ENCODE peak calls at places on chromosome 2, in four cellular contexts. One of them, this sample, is unnamed. For H3K4me1, the result is how much of the 10 kb centered on the place peaks cover.

GRCh38 chr2:96815326-96816126 is 542 bp upstream of the CNNM3 start:
- DNase-seq in adrenal gland: no peak
- DNase-seq in IMR-90: peak
- DNase-seq in transverse colon: peak
- DNase-seq in this sample: no peak

GRCh38 chr2:9574314-9574713 is 18.7 kb upstream of the ADAM17 start:
- DNase-seq in adrenal gland: no peak
- DNase-seq in IMR-90: no peak
- DNase-seq in transverse colon: no peak
- DNase-seq in this sample: no peak

GRCh38 chr2:86052676-86053075 is 53.0 kb downstream of the POLR1A start:
- DNase-seq in adrenal gland: no peak
- DNase-seq in IMR-90: no peak
- DNase-seq in transverse colon: no peak
- DNase-seq in this sample: no peak

GRCh38 chr2:3539836-3540235 is 18.3 kb downstream of the RNASEH1 start:
- DNase-seq in adrenal gland: no peak
- DNase-seq in IMR-90: no peak
- DNase-seq in transverse colon: no peak
- DNase-seq in this sample: no peak

GRCh38 chr2:50513724-50514123 is 518.2 kb downstream of the NRXN1 start:
- DNase-seq in adrenal gland: no peak
- DNase-seq in IMR-90: no peak
- DNase-seq in transverse colon: no peak
- DNase-seq in this sample: no peak

GRCh38 chr2:77054938-77055337 is 467.2 kb downstream of the LRRTM4 start:
- DNase-seq in adrenal gland: peak
- DNase-seq in IMR-90: no peak
- DNase-seq in transverse colon: no peak
- DNase-seq in this sample: no peak

GRCh38 chr2:15845737-15846405 is 94.5 kb upstream of the MYCN start:
- DNase-seq in adrenal gland: no peak
- DNase-seq in IMR-90: no peak
- DNase-seq in transverse colon: no peak
- DNase-seq in this sample: no peak

GRCh38 chr2:100630473-100630977 is 67.7 kb downstream of the PDCL3 start:
- DNase-seq in adrenal gland: no peak
- DNase-seq in IMR-90: no peak
- DNase-seq in transverse colon: no peak
- DNase-seq in this sample: no peak

GRCh38 chr2:64840419-64840818 is 148.8 kb upstream of the SLC1A4 start:
- DNase-seq in adrenal gland: no peak
- DNase-seq in IMR-90: peak
- DNase-seq in transverse colon: no peak
- DNase-seq in this sample: no peak

GRCh38 chr2:19818543-19818942 is 83.2 kb downstream of the TTC32 start:
- DNase-seq in adrenal gland: no peak
- DNase-seq in IMR-90: no peak
- DNase-seq in transverse colon: no peak
- DNase-seq in this sample: no peak

GRCh38 chr2:62545261-62545660 is 39.3 kb upstream of the TMEM17 start:
- DNase-seq in adrenal gland: no peak
- DNase-seq in IMR-90: no peak
- DNase-seq in transverse colon: no peak
- DNase-seq in this sample: no peak

GRCh38 chr2:148922776-148923175 is 47.7 kb downstream of the KIF5C start:
- DNase-seq in adrenal gland: no peak
- DNase-seq in IMR-90: no peak
- DNase-seq in transverse colon: no peak
- DNase-seq in this sample: no peak

GRCh38 chr2:43490387-43490786 is 105.5 kb downstream of the THADA start:
- DNase-seq in adrenal gland: no peak
- DNase-seq in IMR-90: no peak
- DNase-seq in transverse colon: no peak
- DNase-seq in this sample: no peak

GRCh38 chr2:20453087-20453486 is 6.2 kb downstream of the RHOB start:
- DNase-seq in adrenal gland: no peak
- DNase-seq in IMR-90: no peak
- DNase-seq in transverse colon: no peak
- DNase-seq in this sample: no peak

GRCh38 chr2:98376301-98376945 is 30.2 kb downstream of the CNGA3 start:
- DNase-seq in adrenal gland: no peak
- DNase-seq in IMR-90: no peak
- DNase-seq in transverse colon: no peak
- DNase-seq in this sample: no peak

GRCh38 chr2:209648714-209649113 is 122.9 kb upstream of the UNC80 start:
- DNase-seq in adrenal gland: no peak
- DNase-seq in IMR-90: peak
- DNase-seq in transverse colon: no peak
- DNase-seq in this sample: no peak

GRCh38 chr2:224948859-224949258 is 93.4 kb downstream of the DOCK10 start:
- DNase-seq in adrenal gland: peak
- DNase-seq in IMR-90: peak
- DNase-seq in transverse colon: no peak
- DNase-seq in this sample: no peak

GRCh38 chr2:224945134-224945533 is 97.1 kb downstream of the DOCK10 start:
- DNase-seq in adrenal gland: no peak
- DNase-seq in IMR-90: no peak
- DNase-seq in transverse colon: no peak
- DNase-seq in this sample: no peak

GRCh38 chr2:224947566-224947965 is 94.7 kb downstream of the DOCK10 start:
- DNase-seq in adrenal gland: no peak
- DNase-seq in IMR-90: peak
- DNase-seq in transverse colon: no peak
- DNase-seq in this sample: no peak

GRCh38 chr2:224948005-224948404 is 94.3 kb downstream of the DOCK10 start:
- DNase-seq in adrenal gland: no peak
- DNase-seq in IMR-90: no peak
- DNase-seq in transverse colon: no peak
- DNase-seq in this sample: no peak

GRCh38 chr2:224946911-224947310 is 95.4 kb downstream of the DOCK10 start:
- DNase-seq in adrenal gland: no peak
- DNase-seq in IMR-90: peak
- DNase-seq in transverse colon: no peak
- DNase-seq in this sample: no peak
- TF ChIP-seq POLR2A in adrenal gland: no peak
- TF ChIP-seq POLR2A in IMR-90: no peak
- TF ChIP-seq POLR2A in transverse colon: peak
- TF ChIP-seq POLR2A in this sample: no peak

GRCh38 chr2:128290356-128290755 is 28.3 kb downstream of the HS6ST1 start:
- DNase-seq in adrenal gland: no peak
- DNase-seq in IMR-90: peak
- DNase-seq in transverse colon: no peak
- DNase-seq in this sample: no peak

GRCh38 chr2:128286905-128287779 is 31.5 kb downstream of the HS6ST1 start:
- DNase-seq in adrenal gland: no peak
- DNase-seq in IMR-90: no peak
- DNase-seq in transverse colon: no peak
- DNase-seq in this sample: no peak

GRCh38 chr2:128287780-128288735 is 30.6 kb downstream of the HS6ST1 start:
- DNase-seq in adrenal gland: no peak
- DNase-seq in IMR-90: no peak
- DNase-seq in transverse colon: no peak
- DNase-seq in this sample: peak

GRCh38 chr2:128289439-128289838 is 29.2 kb downstream of the HS6ST1 start:
- DNase-seq in adrenal gland: peak
- DNase-seq in IMR-90: no peak
- DNase-seq in transverse colon: no peak
- DNase-seq in this sample: no peak

DNA sequence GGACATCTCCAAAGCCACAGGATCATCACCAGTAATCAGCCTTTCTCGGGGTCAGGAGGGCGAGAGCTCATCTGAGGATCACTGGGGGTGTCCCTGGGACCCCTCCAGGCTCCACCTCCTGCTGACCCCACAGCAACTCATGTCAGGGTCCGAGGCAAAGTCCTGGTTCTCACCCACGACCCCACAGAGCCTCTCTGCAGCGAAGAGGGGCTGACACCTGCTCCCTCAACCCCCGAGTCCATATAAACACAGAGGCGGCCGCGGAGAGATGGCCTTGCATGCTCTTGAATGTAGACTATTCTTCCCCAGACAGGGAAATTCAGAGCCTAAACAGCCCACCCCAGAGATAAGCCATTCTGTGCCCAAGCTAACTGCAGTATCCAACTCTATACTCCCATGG is 29.9 kb downstream of the HS6ST1 start:
- DNase-seq in adrenal gland: no peak
- DNase-seq in IMR-90: no peak
- DNase-seq in transverse colon: no peak
- DNase-seq in this sample: no peak
- H3K4me1 ChIP-seq in adrenal gland: under half
- H3K4me1 ChIP-seq in IMR-90: under half
- H3K4me1 ChIP-seq in transverse colon: under half
- H3K4me1 ChIP-seq in this sample: under half

DNA sequence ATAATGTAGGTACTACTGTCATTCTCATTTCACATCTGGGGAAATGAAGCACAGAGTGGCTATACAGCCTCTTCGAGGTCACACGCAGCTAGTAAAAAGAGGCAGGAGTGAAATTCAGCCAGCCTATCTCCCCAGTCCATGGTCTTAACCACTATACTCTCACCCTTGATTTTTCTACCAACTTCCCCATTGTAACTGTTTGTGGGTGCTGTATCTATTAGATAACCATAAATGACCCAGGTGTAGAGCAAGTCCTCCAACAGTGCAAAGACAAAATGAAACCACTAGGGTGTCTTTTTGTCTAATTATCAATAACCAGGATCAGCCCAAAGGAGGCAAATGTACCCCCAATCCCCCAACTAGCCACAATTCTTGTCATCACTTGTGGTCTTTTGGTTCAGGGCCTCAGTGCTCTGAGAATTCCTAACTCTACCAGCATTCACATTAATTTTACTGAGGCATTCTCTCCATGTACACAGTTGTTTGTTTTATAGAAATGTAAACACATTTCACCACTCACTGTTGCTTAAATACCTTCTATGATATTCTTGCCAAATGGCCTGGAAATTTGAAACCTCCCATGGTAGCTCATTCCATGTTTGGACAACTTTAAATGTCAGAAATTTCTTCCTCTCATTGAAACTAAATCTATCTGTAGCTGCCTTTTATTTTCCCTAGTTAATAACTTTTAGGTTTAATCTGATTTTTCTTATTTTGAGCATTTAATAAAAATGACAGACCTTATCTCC is 58.7 kb downstream of the SLC40A1 start:
- DNase-seq in adrenal gland: no peak
- DNase-seq in IMR-90: peak
- DNase-seq in transverse colon: no peak
- DNase-seq in this sample: no peak
- TF ChIP-seq CTCF in adrenal gland: no peak
- TF ChIP-seq CTCF in IMR-90: no peak
- TF ChIP-seq CTCF in transverse colon: no peak
- TF ChIP-seq CTCF in this sample: no peak

DNA sequence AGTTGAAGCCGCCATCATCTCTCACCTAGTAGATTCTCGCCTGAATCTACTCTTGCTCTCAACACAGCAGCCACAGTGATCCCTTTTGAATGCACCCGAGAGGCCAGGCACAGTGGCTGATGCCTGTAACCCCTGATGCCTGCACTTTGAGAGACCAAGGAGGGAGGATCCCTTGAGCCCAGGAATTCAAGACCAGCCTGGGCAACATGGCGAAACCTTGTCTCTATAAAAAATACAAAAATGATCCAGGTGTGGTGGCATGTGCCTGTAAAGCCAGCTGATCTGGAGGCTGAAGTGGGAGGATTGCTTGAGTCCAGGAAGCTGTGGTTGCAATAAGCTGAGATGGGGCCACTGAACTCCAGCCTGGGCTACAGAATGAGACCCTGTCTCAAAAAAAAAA is 60.3 kb upstream of the EML4 start:
- DNase-seq in adrenal gland: no peak
- DNase-seq in IMR-90: no peak
- DNase-seq in transverse colon: no peak
- DNase-seq in this sample: no peak
- TF ChIP-seq POLR2A in adrenal gland: no peak
- TF ChIP-seq POLR2A in IMR-90: no peak
- TF ChIP-seq POLR2A in transverse colon: no peak
- TF ChIP-seq POLR2A in this sample: no peak

GRCh38 chr2:68739261-68740183 is 4.9 kb downstream of the ARHGAP25 start:
- DNase-seq in adrenal gland: no peak
- DNase-seq in IMR-90: no peak
- DNase-seq in transverse colon: no peak
- DNase-seq in this sample: no peak
- H3K4me1 ChIP-seq in adrenal gland: under half
- H3K4me1 ChIP-seq in IMR-90: under half
- H3K4me1 ChIP-seq in transverse colon: under half
- H3K4me1 ChIP-seq in this sample: under half

DNA sequence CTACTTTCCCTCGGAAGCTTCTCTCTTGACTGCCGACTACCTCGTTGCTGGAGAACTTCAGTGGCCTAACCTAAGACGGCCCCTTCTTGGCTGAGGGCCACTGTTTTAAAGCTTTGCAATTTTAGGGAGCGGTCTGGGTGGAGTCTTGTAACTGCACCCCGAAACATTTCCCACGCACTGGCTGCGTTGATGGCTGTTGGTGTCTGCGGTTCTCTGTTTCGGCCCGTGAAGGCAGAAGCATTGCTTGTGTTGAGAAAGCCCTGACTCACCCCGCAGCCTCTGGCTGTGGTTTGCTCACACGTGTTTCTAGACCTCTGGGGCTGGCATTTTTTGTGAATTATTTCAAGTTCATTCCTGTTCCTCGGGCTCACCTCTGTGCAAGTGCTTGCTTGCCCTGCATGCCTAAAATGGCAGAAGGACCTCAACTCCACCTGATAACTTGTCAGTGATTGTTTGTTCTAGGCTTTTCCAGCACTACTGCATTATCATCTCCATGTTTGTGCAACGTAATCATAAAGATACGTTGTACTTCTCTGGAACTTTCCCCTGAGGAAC is 94.1 kb upstream of the DLX2 start:
- DNase-seq in adrenal gland: no peak
- DNase-seq in IMR-90: peak
- DNase-seq in transverse colon: no peak
- DNase-seq in this sample: no peak
- TF ChIP-seq CTCF in adrenal gland: no peak
- TF ChIP-seq CTCF in IMR-90: no peak
- TF ChIP-seq CTCF in transverse colon: no peak
- TF ChIP-seq CTCF in this sample: no peak

GRCh38 chr2:231037202-231037730 is at the start of gene C2orf72:
- DNase-seq in adrenal gland: no peak
- DNase-seq in IMR-90: no peak
- DNase-seq in transverse colon: no peak
- DNase-seq in this sample: no peak
- TF ChIP-seq POLR2A in adrenal gland: no peak
- TF ChIP-seq POLR2A in IMR-90: no peak
- TF ChIP-seq POLR2A in transverse colon: no peak
- TF ChIP-seq POLR2A in this sample: no peak